ENCODE peak calls at places on chromosomes 16 and 17, in six cellular contexts. L, Q, E, H, Y and C are unnamed samples.

GRCh38 chr17:50642071-50642721 is 7.5 kb downstream of the ABCC3 start:
- DNase-seq in L (no peak), Q (no peak), E (no peak), H (no peak), Y (no peak), C (no peak)

GRCh38 chr16:89323120-89323960 is 105.8 kb downstream of the ZNF778 start:
- DNase-seq in L (no peak), Q (no peak), E (no peak), H (no peak), Y (no peak), C (no peak)

GRCh38 chr17:223723-224471 is 42.4 kb upstream of the DOC2B start:
- DNase-seq in L (no peak), Q (no peak), E (peak), H (no peak), Y (no peak), C (peak)

GRCh38 chr17:27959382-27959709 is 66.2 kb upstream of the LYRM9 start:
- DNase-seq in L (no peak), Q (no peak), E (no peak), H (no peak), Y (no peak), C (no peak)

GRCh38 chr16:69563605-69564580 is 1.9 kb upstream of the NFAT5 start:
- DNase-seq in L (no peak), Q (no peak), E (no peak), H (peak), Y (peak), C (no peak)

GRCh38 chr17:8924595-8924994 is 40.9 kb downstream of the PIK3R5 start:
- DNase-seq in L (no peak), Q (no peak), E (no peak), H (no peak), Y (no peak), C (no peak)

GRCh38 chr17:70563301-70563820 is 394.0 kb downstream of the KCNJ2 start:
- DNase-seq in L (no peak), Q (peak), E (no peak), H (no peak), Y (no peak), C (no peak)

GRCh38 chr17:61467416-61468262 is 15.4 kb downstream of the TBX4 start:
- DNase-seq in L (no peak), Q (no peak), E (no peak), H (no peak), Y (no peak), C (peak)

GRCh38 chr17:68134731-68135130 is 99.2 kb downstream of the KPNA2 start:
- DNase-seq in L (no peak), Q (no peak), E (no peak), H (no peak), Y (no peak), C (peak)

GRCh38 chr16:79613009-79613408 is 12.5 kb upstream of the MAF start:
- DNase-seq in L (no peak), Q (no peak), E (no peak), H (no peak), Y (no peak), C (no peak)

GRCh38 chr16:52539197-52539596 is 7.7 kb downstream of the TOX3 start:
- DNase-seq in L (no peak), Q (no peak), E (no peak), H (no peak), Y (no peak), C (no peak)

GRCh38 chr16:728131-728889 is 1.4 kb downstream of the HAGHL start:
- DNase-seq in L (peak), Q (no peak), E (no peak), H (peak), Y (no peak), C (peak)

GRCh38 chr17:45006927-45007461 is 38.9 kb upstream of the C1QL1 start:
- DNase-seq in L (no peak), Q (no peak), E (no peak), H (no peak), Y (no peak), C (no peak)

GRCh38 chr17:79019631-79020584 is 4.1 kb upstream of the C1QTNF1 start:
- DNase-seq in L (no peak), Q (peak), E (peak), H (peak), Y (peak), C (peak)

GRCh38 chr16:5642034-5642433 is 544.4 kb upstream of the EEF2KMT start:
- DNase-seq in L (no peak), Q (no peak), E (no peak), H (no peak), Y (no peak), C (no peak)

GRCh38 chr17:8163978-8164814 is 1.4 kb upstream of the VAMP2 start:
- DNase-seq in L (peak), Q (no peak), E (peak), H (peak), Y (no peak), C (peak)

GRCh38 chr16:75380870-75381269 is 52.4 kb downstream of the CFDP1 start:
- DNase-seq in L (no peak), Q (no peak), E (no peak), H (no peak), Y (no peak), C (no peak)

GRCh38 chr16:2038359-2039285 is 9.0 kb downstream of the NTHL1 start:
- DNase-seq in L (no peak), Q (no peak), E (peak), H (no peak), Y (no peak), C (no peak)

GRCh38 chr17:64291268-64291851 is 28.3 kb upstream of the TEX2 start:
- DNase-seq in L (no peak), Q (no peak), E (no peak), H (peak), Y (peak), C (no peak)

GRCh38 chr17:7929158-7930029 is at the start of gene KCNAB3:
- DNase-seq in L (no peak), Q (no peak), E (peak), H (peak), Y (no peak), C (peak)

GRCh38 chr17:76573096-76573495 is 12.6 kb downstream of the ST6GALNAC2 start:
- DNase-seq in L (no peak), Q (no peak), E (no peak), H (no peak), Y (no peak), C (no peak)

GRCh38 chr16:79267781-79268180 is 332.8 kb downstream of the MAF start:
- DNase-seq in L (no peak), Q (no peak), E (no peak), H (peak), Y (no peak), C (no peak)

GRCh38 chr17:19630035-19630434 is 18.5 kb upstream of the ALDH3A2 start:
- DNase-seq in L (no peak), Q (no peak), E (no peak), H (no peak), Y (no peak), C (no peak)

GRCh38 chr17:64048805-64049204 is 28.4 kb upstream of the ICAM2 start:
- DNase-seq in L (no peak), Q (no peak), E (no peak), H (no peak), Y (no peak), C (no peak)

GRCh38 chr17:11986179-11986938 is 10.9 kb downstream of the ZNF18 start:
- DNase-seq in L (no peak), Q (no peak), E (no peak), H (no peak), Y (peak), C (no peak)

GRCh38 chr17:72465191-72466024 is 344.6 kb downstream of the SOX9 start:
- DNase-seq in L (no peak), Q (peak), E (no peak), H (no peak), Y (peak), C (no peak)

GRCh38 chr17:69350911-69351310 is 24.0 kb upstream of the ABCA5 start:
- DNase-seq in L (no peak), Q (no peak), E (no peak), H (no peak), Y (no peak), C (no peak)

GRCh38 chr17:57663326-57664070 is 81.6 kb downstream of the CCDC182 start:
- DNase-seq in L (no peak), Q (peak), E (no peak), H (no peak), Y (no peak), C (peak)

GRCh38 chr17:71505200-71505599 is 615.6 kb upstream of the SOX9 start:
- DNase-seq in L (no peak), Q (no peak), E (no peak), H (no peak), Y (no peak), C (no peak)